ENCODE peak calls at places on chromosomes 4 and X, in four cellular contexts. G is IMR-90, L is K562, Z is GM12878. X is an unnamed sample. For H3K36me3, the result is how much of the 10 kb centered on the place peaks cover.

GRCh38 chr4:2432991-2433530 is 14.3 kb downstream of the CFAP99 start:
- DNase-seq in G (peak), L (peak), Z (no peak), X (no peak)

GRCh38 chr4:173525118-173526033 is 4.7 kb downstream of the HAND2 start:
- DNase-seq in G (no peak), L (no peak), Z (no peak), X (no peak)

GRCh38 chr4:143405197-143405730 is 68.6 kb downstream of the GAB1 start:
- DNase-seq in G (no peak), L (no peak), Z (no peak), X (no peak)

GRCh38 chr4:157837071-157837470 is 335.8 kb downstream of the GASK1B start:
- DNase-seq in G (no peak), L (no peak), Z (no peak), X (no peak)

GRCh38 chrX:44157858-44158257 is 184.7 kb upstream of the NDP start:
- DNase-seq in G (no peak), L (no peak), Z (no peak), X (no peak)

GRCh38 chr4:37948542-37948941 is 11.7 kb upstream of the PTTG2 start:
- DNase-seq in G (no peak), L (no peak), Z (peak), X (no peak)

GRCh38 chr4:174210354-174210753 is 73.1 kb downstream of the FBXO8 start:
- DNase-seq in G (no peak), L (no peak), Z (no peak), X (no peak)

GRCh38 chr4:159191989-159192388 is 89.1 kb downstream of the RAPGEF2 start:
- DNase-seq in G (peak), L (no peak), Z (no peak), X (peak)

GRCh38 chr4:27289704-27290103 is 429.1 kb downstream of the STIM2 start:
- DNase-seq in G (no peak), L (no peak), Z (no peak), X (no peak)

GRCh38 chr4:107255596-107255995 is 219.5 kb upstream of the DKK2 start:
- DNase-seq in G (no peak), L (no peak), Z (no peak), X (no peak)

GRCh38 chr4:76579596-76580375 is 144.8 kb downstream of the SHROOM3 start:
- DNase-seq in G (no peak), L (no peak), Z (no peak), X (no peak)

GRCh38 chr4:71260544-71260943 is 78.3 kb upstream of the SLC4A4 start:
- DNase-seq in G (no peak), L (no peak), Z (no peak), X (no peak)

GRCh38 chr4:2684486-2684885 is 71.7 kb downstream of the TNIP2 start:
- DNase-seq in G (no peak), L (no peak), Z (no peak), X (no peak)

GRCh38 chr4:182531555-182532162 is 288.5 kb downstream of the TENM3 start:
- DNase-seq in G (peak), L (no peak), Z (no peak), X (no peak)

GRCh38 chr4:124060261-124060918 is 652.1 kb downstream of the ANKRD50 start:
- DNase-seq in G (peak), L (no peak), Z (peak), X (peak)

DNA sequence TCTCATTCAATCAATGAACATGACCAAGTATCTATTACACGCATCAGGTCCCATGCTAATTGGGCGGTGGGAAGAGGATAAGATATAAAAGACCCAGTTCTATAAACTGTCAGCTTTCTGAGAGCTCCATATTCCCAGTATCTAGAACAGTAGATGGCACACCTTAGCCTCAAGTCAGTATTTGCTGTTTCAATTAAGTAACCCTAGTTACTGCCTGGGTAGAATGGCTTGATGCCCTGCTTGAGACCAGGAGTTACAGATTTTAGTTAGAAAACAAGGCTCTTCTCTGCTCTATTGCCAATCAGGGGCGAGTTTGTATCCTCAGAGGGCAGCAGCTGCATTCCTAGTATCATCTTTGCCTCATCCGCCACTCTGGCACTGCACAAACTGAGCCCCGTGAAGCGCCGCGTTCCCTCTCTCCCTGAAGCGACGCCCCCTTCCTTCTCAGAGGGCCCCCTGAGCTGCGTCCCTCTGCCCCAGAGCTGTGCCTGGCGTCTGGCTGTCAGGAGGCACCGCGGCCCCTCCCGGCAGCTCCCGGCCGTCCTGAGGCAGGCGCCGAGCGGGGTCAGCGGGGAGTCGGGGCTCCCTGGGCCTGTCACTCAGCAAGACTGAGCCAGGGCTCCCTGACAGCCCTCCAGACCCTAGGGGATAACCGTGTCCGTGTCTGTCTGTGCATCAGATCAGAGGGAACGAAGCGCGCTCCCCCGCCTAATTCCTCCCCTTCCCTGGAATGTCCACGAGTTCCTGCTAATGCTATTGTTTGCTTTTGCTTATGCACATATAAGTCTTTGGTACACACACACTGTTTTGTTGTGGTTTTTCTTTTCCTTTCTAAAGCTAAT is 212.4 kb upstream of the TTC29 start:
- DNase-seq in G (peak), L (no peak), Z (no peak), X (peak)
- H3K4me3 ChIP-seq in G (peak), L (no peak), Z (no peak), X (peak)

GRCh38 chrX:47420264-47420663 is 49.9 kb downstream of the ZNF157 start:
- DNase-seq in G (no peak), L (no peak), Z (no peak), X (no peak)
- H3K36me3 ChIP-seq in G (under half), L (under half), Z (under half), X (under half)

GRCh38 chr4:35247047-35247446 is 997.3 kb downstream of the ARAP2 start:
- DNase-seq in G (no peak), L (no peak), Z (no peak), X (no peak)

GRCh38 chr4:35252866-35253265 is 991.4 kb downstream of the ARAP2 start:
- DNase-seq in G (no peak), L (no peak), Z (no peak), X (no peak)

GRCh38 chr4:35252071-35252470 is 992.2 kb downstream of the ARAP2 start:
- DNase-seq in G (no peak), L (no peak), Z (no peak), X (no peak)

GRCh38 chr4:35253331-35253730 is 991.0 kb downstream of the ARAP2 start:
- DNase-seq in G (no peak), L (no peak), Z (no peak), X (no peak)

GRCh38 chr4:35250771-35251170 is 993.5 kb downstream of the ARAP2 start:
- DNase-seq in G (no peak), L (no peak), Z (no peak), X (no peak)
- TF ChIP-seq FOS in G (no peak), L (no peak), Z (no peak), X (no peak)

GRCh38 chr4:137531121-137531520 is 1.2 kb downstream of the PCDH18 start:
- DNase-seq in G (peak), L (no peak), Z (no peak), X (no peak)
- H3K4me3 ChIP-seq in G (peak), L (no peak), Z (no peak), X (peak)

GRCh38 chr4:87097075-87097474 is 123.3 kb downstream of the KLHL8 start:
- DNase-seq in G (no peak), L (no peak), Z (no peak), X (no peak)
- H3K36me3 ChIP-seq in G (under half), L (under half), Z (under half), X (under half)

GRCh38 chrX:3743821-3744439 is 30.5 kb upstream of the PRKX start:
- DNase-seq in G (no peak), L (no peak), Z (no peak), X (no peak)
- TF ChIP-seq FOS in G (no peak), L (no peak), Z (no peak), X (no peak)

GRCh38 chrX:17736478-17736855 is 826 bp upstream of the SCML1 start:
- DNase-seq in G (no peak), L (no peak), Z (no peak), X (no peak)
- H3K4me3 ChIP-seq in G (peak), L (peak), Z (peak), X (peak)

X was measured in endothelial cell of umbilical vein.